ENCODE peak calls at places on chromosomes 1 and 21, in four cellular contexts. N is cardiac fibroblast, A is HFFc6, M is keratinocyte. G is an unnamed sample.

GRCh38 chr1:221887091-221887746 is 145.3 kb upstream of the DUSP10 start:
- DNase-seq in N (peak), A (peak), M (peak), G (peak)

GRCh38 chr21:44888581-44889550 is 15.4 kb upstream of the PTTG1IP start:
- DNase-seq in N (no peak), A (no peak), M (no peak), G (no peak)

GRCh38 chr1:178938959-178939317 is 68.1 kb upstream of the ANGPTL1 start:
- DNase-seq in N (peak), A (no peak), M (no peak), G (peak)

GRCh38 chr1:218633238-218633948 is 288.3 kb downstream of the TGFB2 start:
- DNase-seq in N (no peak), A (no peak), M (no peak), G (no peak)

GRCh38 chr1:210257698-210258395 is 25.3 kb downstream of the SERTAD4 start:
- DNase-seq in N (no peak), A (no peak), M (no peak), G (no peak)

GRCh38 chr1:13860023-13860422 is 160.0 kb downstream of the PRDM2 start:
- DNase-seq in N (no peak), A (no peak), M (no peak), G (no peak)

GRCh38 chr1:7279753-7280150 is 491.3 kb upstream of the VAMP3 start:
- DNase-seq in N (no peak), A (no peak), M (no peak), G (no peak)

GRCh38 chr1:101506541-101507164 is 269.8 kb downstream of the S1PR1 start:
- DNase-seq in N (peak), A (peak), M (peak), G (peak)

GRCh38 chr1:19310061-19310460 is 1.9 kb downstream of the AKR7A2 start:
- DNase-seq in N (no peak), A (no peak), M (no peak), G (no peak)

GRCh38 chr1:145885738-145886287 is at the start of gene ANKRD35:
- DNase-seq in N (peak), A (peak), M (no peak), G (peak)

GRCh38 chr1:217630711-217631591 is at the start of the genes GPATCH2 and SPATA17:
- DNase-seq in N (peak), A (peak), M (no peak), G (peak)
- TF ChIP-seq CTCF in N (peak), A (peak), M (peak), G (no peak)

GRCh38 chr1:37255868-37256267 is 218.5 kb upstream of the ZC3H12A start:
- DNase-seq in N (no peak), A (no peak), M (no peak), G (no peak)

GRCh38 chr1:37258068-37258467 is 216.3 kb upstream of the ZC3H12A start:
- DNase-seq in N (no peak), A (no peak), M (no peak), G (no peak)

GRCh38 chr1:37259019-37259418 is 215.4 kb upstream of the ZC3H12A start:
- DNase-seq in N (no peak), A (no peak), M (no peak), G (no peak)

GRCh38 chr1:37257646-37258045 is 216.7 kb upstream of the ZC3H12A start:
- DNase-seq in N (no peak), A (no peak), M (no peak), G (no peak)

GRCh38 chr1:37255111-37255795 is 219.1 kb upstream of the ZC3H12A start:
- DNase-seq in N (no peak), A (no peak), M (no peak), G (no peak)
- TF ChIP-seq CTCF in N (no peak), A (no peak), M (no peak), G (no peak)

GRCh38 chr1:24094554-24094953 is 17.4 kb downstream of the MYOM3 start:
- DNase-seq in N (no peak), A (no peak), M (no peak), G (no peak)
- TF ChIP-seq CTCF in N (peak), A (peak), M (no peak), G (peak)

GRCh38 chr1:60971330-60971729 is 111.0 kb upstream of the NFIA start:
- DNase-seq in N (no peak), A (no peak), M (no peak), G (no peak)

GRCh38 chr1:60972841-60973364 is 109.5 kb upstream of the NFIA start:
- DNase-seq in N (peak), A (peak), M (no peak), G (peak)

GRCh38 chr1:60974524-60974923 is 107.8 kb upstream of the NFIA start:
- DNase-seq in N (no peak), A (no peak), M (no peak), G (no peak)

GRCh38 chr1:60973668-60974067 is 108.7 kb upstream of the NFIA start:
- DNase-seq in N (no peak), A (no peak), M (peak), G (no peak)

DNA sequence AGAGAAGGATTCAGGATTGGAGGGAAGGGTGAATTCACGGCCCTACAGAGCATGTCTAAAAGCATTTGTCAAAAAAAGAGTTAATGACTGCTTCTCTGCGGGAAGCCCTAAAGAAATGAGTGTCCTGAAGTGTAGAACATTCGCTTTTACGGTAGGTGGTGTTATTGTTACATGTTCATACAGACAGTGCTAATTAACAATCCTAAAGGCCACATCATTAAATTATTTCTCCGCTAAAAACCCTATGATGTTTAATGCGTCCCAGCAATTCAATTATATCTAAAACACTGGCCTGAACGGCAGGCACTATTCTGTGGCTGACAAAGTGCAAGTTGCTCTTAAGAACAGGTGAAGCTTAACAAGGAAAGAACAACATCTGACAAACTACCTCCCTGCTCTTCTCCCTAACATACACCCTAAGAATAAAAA is 112.3 kb upstream of the NFIA start:
- DNase-seq in N (peak), A (peak), M (no peak), G (peak)
- TF ChIP-seq CTCF in N (peak), A (peak), M (peak), G (peak)

DNA sequence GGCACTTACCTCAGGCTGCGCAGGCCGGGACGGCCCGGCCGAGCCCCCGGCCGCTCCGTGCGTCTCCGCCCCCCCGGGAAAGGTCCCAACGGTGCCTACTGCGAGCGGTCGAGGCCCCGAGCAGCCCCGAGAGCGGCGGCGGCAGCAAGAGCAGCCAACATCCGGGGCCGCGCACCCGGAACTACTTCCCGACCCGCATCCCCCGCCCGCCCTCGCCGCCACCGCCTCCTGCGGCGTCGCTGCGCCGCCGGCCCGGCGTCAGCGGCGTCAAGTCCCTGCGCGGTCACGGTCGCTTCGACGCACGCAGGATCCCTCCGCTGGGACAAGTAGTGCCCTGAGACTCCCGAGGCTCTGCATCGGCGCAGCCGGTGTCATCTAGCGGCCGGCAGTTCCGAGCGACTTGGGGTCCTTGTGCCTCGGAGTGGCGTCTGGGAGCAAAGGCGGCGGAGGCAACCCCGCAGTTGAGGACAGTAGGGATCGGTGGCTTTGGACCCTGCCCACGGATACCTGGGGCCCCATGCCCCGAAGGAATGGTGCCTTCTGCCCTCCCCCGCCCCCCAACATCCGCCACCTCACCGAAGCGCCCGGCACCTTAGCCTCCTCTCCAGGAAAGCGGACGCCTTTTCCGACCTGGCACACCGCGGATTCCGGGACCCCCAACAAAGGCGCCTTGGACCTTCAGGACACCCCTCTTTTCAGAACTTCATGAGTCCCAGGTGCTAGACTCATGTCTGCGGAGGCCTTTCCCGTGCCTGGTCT is at the start of gene FOXJ3:
- DNase-seq in N (peak), A (peak), M (peak), G (peak)
- TF ChIP-seq CTCF in N (no peak), A (no peak), M (no peak), G (no peak)

DNA sequence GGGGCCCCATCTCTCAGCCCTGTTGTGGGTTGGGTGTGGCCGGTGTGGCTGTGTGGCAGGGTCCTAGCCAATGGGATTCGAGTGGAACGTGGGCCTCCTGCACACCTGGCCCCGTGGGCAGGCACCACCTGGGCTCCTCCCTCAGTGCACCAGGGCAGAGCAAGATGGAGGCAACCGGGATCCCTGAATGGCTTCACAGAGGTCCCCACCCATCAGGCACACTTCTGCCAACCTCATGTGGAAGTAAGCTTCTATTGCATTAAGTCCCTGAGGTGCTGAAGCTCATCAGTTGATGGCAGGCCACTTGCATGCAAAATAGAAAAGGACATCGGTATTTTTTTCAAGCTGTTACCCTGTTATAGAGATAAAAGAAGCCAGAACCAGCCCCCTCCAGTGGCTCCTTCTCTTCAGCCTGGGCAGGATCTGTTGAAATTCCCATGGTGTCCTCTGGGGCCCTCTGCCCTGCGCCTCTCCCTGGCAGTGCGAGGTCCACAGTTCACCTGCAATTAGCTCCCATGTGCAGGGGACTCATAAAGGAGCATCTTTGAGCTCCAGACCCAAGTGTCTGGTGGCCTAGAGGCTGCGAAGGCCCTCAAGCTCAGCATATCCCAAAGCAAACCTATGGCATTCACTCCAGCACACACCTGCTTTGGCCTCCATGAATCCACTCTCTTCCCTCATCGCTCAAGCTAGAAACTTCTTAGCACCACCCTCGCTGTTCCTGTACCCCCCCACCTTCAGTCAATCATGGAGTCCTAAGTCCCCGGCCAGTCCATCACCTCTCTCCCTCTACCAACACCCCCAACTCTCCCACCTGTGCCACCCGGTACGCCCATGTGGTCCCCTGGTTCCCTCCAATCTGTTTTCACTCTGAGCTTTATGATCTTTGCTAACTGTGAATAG is 2.1 kb upstream of the SLC45A1 start:
- DNase-seq in N (no peak), A (no peak), M (no peak), G (no peak)
- TF ChIP-seq CTCF in N (peak), A (peak), M (peak), G (no peak)

GRCh38 chr1:22708777-22709176 is 1.9 kb upstream of the EPHB2 start:
- DNase-seq in N (no peak), A (no peak), M (no peak), G (no peak)

GRCh38 chr1:22709891-22710687 is 550 bp upstream of the EPHB2 start:
- DNase-seq in N (peak), A (peak), M (no peak), G (peak)

GRCh38 chr1:22710688-22711024 is at the start of gene EPHB2:
- DNase-seq in N (peak), A (peak), M (no peak), G (no peak)

GRCh38 chr1:22711071-22711470 is 432 bp downstream of the EPHB2 start:
- DNase-seq in N (no peak), A (no peak), M (no peak), G (no peak)

DNA sequence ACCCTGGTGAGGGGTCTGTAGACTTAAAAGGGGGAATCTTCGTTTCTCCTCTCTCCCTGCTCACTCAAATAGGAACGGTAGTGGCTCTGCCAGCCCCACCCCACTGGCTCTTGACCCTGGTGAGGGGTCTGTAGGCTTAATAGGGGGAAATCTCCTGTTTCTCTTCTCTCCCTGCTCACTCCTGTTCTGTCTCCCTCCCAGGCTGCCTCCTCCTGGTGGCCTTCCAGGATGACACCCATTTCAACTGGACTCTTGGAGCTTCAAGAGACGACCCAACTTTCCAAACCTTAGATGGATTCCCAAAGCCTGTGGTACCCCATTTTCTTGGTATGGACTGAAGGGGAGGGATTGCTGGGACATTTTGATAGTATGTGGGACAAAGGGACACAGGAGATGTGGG is 1.4 kb upstream of the EPHB2 start:
- DNase-seq in N (peak), A (no peak), M (no peak), G (no peak)
- TF ChIP-seq CTCF in N (peak), A (peak), M (peak), G (peak)

GRCh38 chr1:87334351-87335174 is 5.9 kb downstream of the LMO4 start:
- DNase-seq in N (peak), A (peak), M (no peak), G (peak)
- TF ChIP-seq CTCF in N (peak), A (peak), M (no peak), G (peak)